ENCODE peak calls at places on chromosome 3, in eight cellular contexts. Z, N, U, H, F, B, K and T are unnamed samples.

GRCh38 chr3:172591876-172592771 is 68.9 kb upstream of the TNFSF10 start:
- DNase-seq in N (no peak), K (no peak), B (no peak), H (peak), F (peak), U (peak), Z (no peak), T (peak)

GRCh38 chr3:127665586-127665985 is 7.2 kb upstream of the ABTB1 start:
- DNase-seq in F (no peak), Z (no peak), B (no peak), N (no peak), K (no peak), U (no peak), H (no peak), T (no peak)

GRCh38 chr3:171833775-171834460 is 9.2 kb upstream of the TMEM212 start:
- DNase-seq in H (peak), K (no peak), B (peak), N (no peak), Z (no peak), U (peak), F (peak), T (no peak)

GRCh38 chr3:69072928-69073327 is 7.2 kb downstream of the UBA3 start:
- DNase-seq in U (no peak), B (no peak), Z (no peak), K (no peak), N (no peak), F (no peak), H (no peak), T (no peak)

GRCh38 chr3:78154521-78155186 is 1114.8 kb downstream of the ROBO2 start:
- DNase-seq in B (no peak), H (no peak), Z (no peak), K (no peak), N (no peak), F (no peak), U (no peak), T (no peak)

GRCh38 chr3:190017575-190018288 is 103.0 kb downstream of the P3H2 start:
- DNase-seq in F (peak), U (no peak), Z (peak), K (no peak), H (peak), B (peak), N (no peak), T (no peak)

GRCh38 chr3:39178553-39178952 is 13.8 kb downstream of the XIRP1 start:
- DNase-seq in Z (peak), U (no peak), K (no peak), F (peak), H (peak), N (no peak), B (peak), T (no peak)

GRCh38 chr3:20924646-20925395 is 738.8 kb upstream of the SGO1 start:
- DNase-seq in B (no peak), N (no peak), H (peak), K (no peak), Z (no peak), U (no peak), F (peak), T (no peak)

GRCh38 chr3:162274070-162274469 is 777.5 kb downstream of the OTOL1 start:
- DNase-seq in K (no peak), H (peak), U (no peak), F (peak), N (no peak), B (no peak), Z (no peak), T (no peak)

DNA sequence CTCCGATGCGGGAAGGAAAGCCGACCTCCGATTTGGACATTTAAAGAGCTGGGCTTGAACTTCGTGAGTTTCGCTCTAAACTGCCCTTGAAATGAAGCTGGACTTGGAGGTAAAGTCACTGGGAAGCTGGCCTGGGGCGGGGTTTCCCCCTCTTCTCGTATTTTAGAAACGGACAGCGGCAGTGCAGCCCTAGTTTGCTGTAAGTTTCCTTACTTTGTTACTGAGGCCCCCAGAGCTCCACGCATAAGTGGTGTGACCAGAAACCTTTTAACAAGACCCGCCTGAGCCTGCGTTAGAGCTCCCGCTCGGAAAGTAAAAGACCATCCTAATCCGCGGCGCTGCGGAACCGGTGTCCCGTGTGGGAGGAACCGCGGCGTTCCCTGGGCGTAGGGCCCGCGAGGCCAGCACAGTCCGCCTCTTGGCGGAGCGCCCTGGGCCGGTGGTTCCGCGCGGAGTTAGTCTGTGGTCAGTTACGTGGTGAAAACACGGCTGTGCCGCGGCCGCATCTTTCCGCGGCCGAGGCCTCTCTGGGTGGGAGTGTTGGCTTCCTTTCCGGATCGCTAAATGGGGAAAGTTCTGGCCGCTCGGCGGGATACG is 409 bp downstream of the B3GNT5 start:
- DNase-seq in F (peak), H (peak), N (no peak), U (no peak), Z (peak), B (peak), K (no peak), T (no peak)
- H3K9ac ChIP-seq in F (peak), H (peak), N (peak), U (no peak), Z (peak), B (peak), K (peak), T (no peak)

GRCh38 chr3:179546814-179547241 is 15.9 kb upstream of the ACTL6A start:
- DNase-seq in N (peak), F (no peak), H (no peak), Z (peak), U (peak), K (no peak), B (no peak), T (no peak)

GRCh38 chr3:179555604-179556003 is 7.1 kb upstream of the ACTL6A start:
- DNase-seq in Z (no peak), F (no peak), U (no peak), B (no peak), H (no peak), N (no peak), K (no peak), T (no peak)

DNA sequence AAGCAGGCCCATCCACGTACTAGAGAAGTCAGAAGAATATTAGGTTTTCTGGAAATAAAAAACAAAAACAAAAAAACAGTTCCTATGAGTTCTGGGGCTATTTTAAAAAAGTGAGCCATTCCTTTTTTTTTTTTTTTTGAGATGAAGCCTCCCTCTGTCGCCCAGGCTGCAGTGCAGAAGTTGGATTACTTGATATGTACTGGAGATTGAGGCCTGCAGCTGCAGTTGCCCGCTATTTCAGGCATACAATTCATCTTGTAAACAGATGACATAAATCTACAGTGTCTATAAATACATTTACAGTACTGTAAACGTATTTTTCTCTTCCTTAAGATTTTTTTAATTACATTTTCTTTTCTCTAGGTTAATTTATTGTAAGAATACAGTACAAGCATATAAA is 11.3 kb upstream of the ACTL6A start:
- DNase-seq in B (no peak), K (no peak), N (no peak), H (no peak), Z (no peak), U (no peak), F (no peak), T (no peak)
- H3K9ac ChIP-seq in B (no peak), K (no peak), N (no peak), H (no peak), Z (no peak), U (no peak), F (no peak), T (no peak)

DNA sequence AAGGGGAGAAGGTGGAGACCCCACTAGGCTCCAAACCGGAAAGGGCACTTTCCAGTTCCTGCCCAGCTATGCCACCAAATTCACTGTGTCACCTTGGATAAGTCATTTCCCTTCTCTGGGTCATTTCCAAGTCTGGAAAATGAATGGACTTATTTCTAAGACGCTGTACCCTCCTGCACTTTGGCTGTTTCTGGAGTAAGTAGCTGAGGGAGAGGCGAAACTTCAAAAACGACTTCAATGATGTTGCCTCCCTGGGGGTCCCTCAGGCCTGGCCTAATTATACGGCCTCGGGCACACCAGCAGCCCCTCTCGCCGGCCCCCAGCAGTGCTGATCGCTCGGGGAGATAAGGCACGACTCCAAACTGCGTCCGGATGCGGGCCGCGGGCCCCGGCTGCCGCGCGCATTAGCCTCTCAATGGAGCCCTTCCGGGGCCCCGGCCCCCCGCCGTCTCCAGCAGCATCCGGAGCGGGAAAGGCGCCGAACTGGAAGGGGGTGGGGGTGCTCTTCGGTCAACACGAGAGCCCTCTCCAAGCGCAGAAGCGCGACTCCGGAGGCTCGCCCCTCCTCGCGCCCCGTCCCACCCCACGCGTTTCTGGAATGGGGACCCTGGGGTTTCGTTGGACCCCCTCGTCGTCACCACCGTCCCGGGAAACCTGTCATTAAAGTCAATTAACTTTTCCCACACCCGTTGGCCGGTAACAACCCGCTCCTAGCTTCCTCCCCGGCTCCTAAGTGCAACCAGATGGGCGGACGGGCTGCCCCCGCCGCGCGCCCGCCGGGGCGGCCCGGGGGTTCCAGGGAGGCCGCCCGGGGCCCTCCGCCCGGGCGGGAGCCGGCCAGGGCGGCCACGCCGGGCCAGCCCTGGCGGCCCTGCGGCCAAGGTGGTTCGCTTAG is 4.8 kb downstream of the HES1 start:
- DNase-seq in Z (peak), K (peak), F (peak), N (peak), B (peak), H (peak), U (no peak), T (peak)
- H3K9ac ChIP-seq in Z (peak), K (peak), F (peak), N (no peak), B (peak), H (peak), U (peak), T (peak)

DNA sequence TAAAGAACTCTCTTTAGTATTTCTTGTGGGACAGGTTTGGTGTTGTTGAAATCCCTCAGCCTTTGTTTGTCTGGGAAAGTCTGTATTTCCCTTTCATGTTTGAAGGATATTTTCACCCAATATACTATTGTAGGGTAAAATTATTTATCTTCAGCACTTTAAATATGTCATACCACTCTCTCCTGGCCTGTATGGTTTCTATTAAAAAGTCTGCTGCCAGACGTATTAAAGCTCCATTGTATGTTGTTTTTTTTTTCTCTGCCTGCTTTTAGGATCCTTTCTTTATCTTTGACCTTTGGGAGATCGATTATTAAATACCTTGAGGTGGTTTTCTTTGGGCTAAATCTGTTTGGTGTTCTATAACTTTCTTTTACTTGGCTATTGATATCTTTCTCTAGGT is 119.0 kb upstream of the TBC1D5 start:
- DNase-seq in U (no peak), K (no peak), N (no peak), H (no peak), F (no peak), B (no peak), Z (no peak), T (no peak)
- H3K9ac ChIP-seq in U (no peak), K (no peak), N (peak), H (no peak), F (no peak), B (no peak), Z (no peak), T (no peak)

GRCh38 chr3:10883478-10884234 is 67.6 kb downstream of the SLC6A11 start:
- DNase-seq in U (no peak), B (peak), Z (peak), N (peak), K (peak), F (no peak), H (peak), T (peak)
- H3K9ac ChIP-seq in U (no peak), B (no peak), Z (no peak), N (no peak), K (no peak), F (no peak), H (no peak), T (no peak)

GRCh38 chr3:184746131-184747120 is 34.6 kb upstream of the MAGEF1 start:
- DNase-seq in F (no peak), K (no peak), H (no peak), Z (no peak), N (no peak), U (no peak), B (no peak), T (no peak)
- H3K9ac ChIP-seq in F (no peak), K (no peak), H (no peak), Z (no peak), N (no peak), U (no peak), B (no peak), T (no peak)